ENCODE peak calls at places on chromosomes 16 and 17, in five cellular contexts. S, Z, O, E and J are unnamed samples.

GRCh38 chr16:85924675-85925074 is 25.7 kb downstream of the IRF8 start:
- DNase-seq in S (peak; percentile 17), Z (no peak), O (no peak), E (no peak), J (peak; percentile 28)

GRCh38 chr17:31488264-31488981 is 96.9 kb downstream of the RAB11FIP4 start:
- DNase-seq in S (no peak), Z (no peak), O (no peak), E (no peak), J (no peak)

GRCh38 chr17:45435481-45435880 is 2.8 kb upstream of the ARHGAP27 start:
- DNase-seq in S (no peak), Z (no peak), O (no peak), E (no peak), J (no peak)

GRCh38 chr17:19002805-19003542 is 1.6 kb downstream of the FAM83G start:
- DNase-seq in S (peak; percentile 53), Z (no peak), O (no peak), E (peak; percentile 38), J (peak; percentile 22)

GRCh38 chr16:17899141-17899540 is 428.4 kb upstream of the XYLT1 start:
- DNase-seq in S (no peak), Z (no peak), O (no peak), E (no peak), J (no peak)

GRCh38 chr16:79007614-79008013 is 592.9 kb downstream of the MAF start:
- DNase-seq in S (no peak), Z (no peak), O (no peak), E (no peak), J (no peak)

GRCh38 chr16:15049581-15050180 is 6.2 kb downstream of the NTAN1 start:
- DNase-seq in S (no peak), Z (no peak), O (no peak), E (no peak), J (peak; percentile 24)

GRCh38 chr17:80981062-80981902 is 10.4 kb upstream of the CHMP6 start:
- DNase-seq in S (no peak), Z (no peak), O (peak; percentile 73), E (no peak), J (no peak)

GRCh38 chr16:82675300-82675699 is 48.5 kb downstream of the CDH13 start:
- DNase-seq in S (no peak), Z (no peak), O (no peak), E (no peak), J (no peak)

GRCh38 chr17:81388612-81389367 is 6.5 kb upstream of the BAHCC1 start:
- DNase-seq in S (no peak), Z (no peak), O (no peak), E (no peak), J (no peak)

GRCh38 chr17:27348196-27348595 is 54.3 kb downstream of the WSB1 start:
- DNase-seq in S (no peak), Z (no peak), O (no peak), E (no peak), J (no peak)

GRCh38 chr17:4530799-4531730 is 24.1 kb downstream of the MYBBP1A start:
- DNase-seq in S (no peak), Z (no peak), O (peak; percentile 78), E (peak; percentile 63), J (peak; percentile 34)

GRCh38 chr16:52634528-52634927 is 87.6 kb upstream of the TOX3 start:
- DNase-seq in S (no peak), Z (no peak), O (no peak), E (no peak), J (no peak)

GRCh38 chr17:16381496-16381820 is 567 bp downstream of the UBB start:
- DNase-seq in S (peak; percentile 49), Z (no peak), O (no peak), E (peak; percentile 43), J (peak; percentile 46)

GRCh38 chr16:24396350-24397271 is 140.5 kb downstream of the CACNG3 start:
- DNase-seq in S (no peak), Z (no peak), O (no peak), E (no peak), J (no peak)

GRCh38 chr16:19115148-19116021 is 1.6 kb downstream of the ITPRIPL2 start:
- DNase-seq in S (no peak), Z (no peak), O (no peak), E (no peak), J (no peak)

GRCh38 chr17:29140051-29140582 is 40.1 kb downstream of the MYO18A start:
- DNase-seq in S (peak; percentile 65), Z (peak; percentile 57), O (peak; percentile 55), E (peak; percentile 68), J (peak; percentile 58)

GRCh38 chr17:43791589-43791988 is 11.4 kb downstream of the CFAP97D1 start:
- DNase-seq in S (peak; percentile 57), Z (no peak), O (no peak), E (peak; percentile 59), J (peak; percentile 58)

GRCh38 chr17:83176956-83177583 is 97.7 kb downstream of the METRNL start:
- DNase-seq in S (no peak), Z (no peak), O (no peak), E (no peak), J (no peak)

GRCh38 chr16:80623376-80623775 is 82.6 kb downstream of the DYNLRB2 start:
- DNase-seq in S (peak; percentile 51), Z (no peak), O (no peak), E (peak; percentile 76), J (peak; percentile 91)

DNA sequence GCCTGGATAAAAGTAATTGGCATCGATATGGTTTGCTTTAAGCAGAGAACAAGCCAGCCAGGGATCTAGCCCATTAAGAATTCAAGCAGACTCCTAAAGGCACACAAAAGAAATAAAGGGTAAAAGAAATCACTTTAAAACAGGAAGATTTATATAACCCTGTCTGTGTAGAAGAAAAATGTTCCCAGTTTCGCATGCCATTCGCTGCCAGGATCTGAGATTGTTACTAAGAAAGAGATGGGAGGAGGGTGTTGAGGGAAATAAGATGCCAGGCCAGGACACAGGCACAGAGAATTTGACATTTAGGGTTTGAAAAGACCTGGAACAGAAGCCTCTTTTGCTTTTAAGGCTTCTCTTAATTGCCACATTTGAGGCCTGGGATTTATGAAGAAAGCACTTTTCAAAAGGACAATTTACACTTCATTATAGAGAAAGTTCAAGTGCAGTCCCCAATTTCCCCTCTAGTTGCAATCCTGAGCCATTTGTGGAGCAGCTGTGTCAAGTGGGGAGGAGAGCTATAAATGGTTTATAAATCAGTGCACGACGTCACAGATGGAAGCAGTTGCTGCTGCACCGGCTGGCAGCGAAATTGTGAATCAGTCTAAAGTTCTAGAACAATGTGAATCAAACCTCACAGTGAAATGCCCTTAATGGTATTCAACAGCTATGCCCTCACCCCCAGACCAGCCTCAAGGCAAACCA is 26.4 kb upstream of the C16orf87 start:
- DNase-seq in S (peak; percentile 61), Z (no peak), O (no peak), E (peak; percentile 49), J (peak; percentile 63)
- TF ChIP-seq CTCF in S (peak; percentile 61), Z (peak; percentile 64), O (peak; percentile 39), E (peak; percentile 60), J (peak; percentile 54)

GRCh38 chr16:2459647-2460390 is at the start of gene TEDC2:
- DNase-seq in S (peak; percentile 83), Z (peak; percentile 86), O (peak; percentile 94), E (peak; percentile 94), J (peak; percentile 89)
- TF ChIP-seq CTCF in S (no peak), Z (no peak), O (no peak), E (no peak), J (no peak)

DNA sequence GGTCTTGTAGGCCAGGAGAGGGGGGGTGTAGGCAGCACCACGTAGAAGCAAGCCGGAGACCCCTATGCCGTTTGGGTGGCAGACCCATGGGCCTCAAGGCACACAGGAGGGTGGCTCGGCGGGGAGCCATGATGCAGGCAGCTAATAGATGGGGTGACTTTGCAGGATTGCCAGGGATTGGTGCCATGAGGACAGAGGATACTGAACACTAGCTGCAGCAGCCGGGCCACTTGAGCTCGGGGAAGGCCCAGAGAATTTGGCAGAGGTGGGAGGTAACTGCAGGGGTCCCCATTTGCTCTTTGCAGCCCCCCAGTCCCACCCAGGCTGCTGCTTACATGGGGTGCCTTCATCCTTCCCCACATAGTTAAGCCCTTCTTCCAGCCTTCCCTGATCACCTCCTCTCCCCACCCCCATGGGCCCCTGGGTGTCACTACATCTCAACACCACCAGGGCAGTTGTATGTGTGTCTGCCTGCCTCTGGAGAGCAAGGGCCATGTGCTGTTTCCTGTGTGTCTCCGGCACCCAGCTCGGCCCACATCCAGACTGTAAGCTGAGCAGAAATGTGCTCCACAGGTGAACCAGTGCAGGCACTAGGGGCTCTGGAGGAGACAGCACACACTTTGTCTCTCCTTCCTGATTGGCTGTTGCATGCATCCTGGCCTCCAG is 52.1 kb downstream of the SREBF1 start:
- DNase-seq in S (no peak), Z (no peak), O (no peak), E (no peak), J (no peak)
- TF ChIP-seq CTCF in S (peak; percentile 27), Z (no peak), O (no peak), E (no peak), J (peak; percentile 7)

GRCh38 chr17:77957869-77958715 is at the start of gene TNRC6C:
- DNase-seq in S (peak; percentile 98), Z (peak; percentile 99), O (peak; percentile 99), E (peak; percentile 100), J (peak; percentile 99)
- TF ChIP-seq CTCF in S (peak; percentile 18), Z (no peak), O (peak; percentile 19), E (no peak), J (peak; percentile 2)